ENCODE peak calls at places on chromosome 2, in four cellular contexts. O is spleen, Y is HepG2, S is prostate gland. I is an unnamed sample.
A peak's percentile ranks its signal among the peaks of the same experiment; 100 is the strongest.

GRCh38 chr2:182821172-182821571 is 45.3 kb downstream of the FRZB start:
- DNase-seq in S (no peak), O (no peak), Y (no peak), I (no peak)

GRCh38 chr2:214005337-214005736 is 405.5 kb upstream of the VWC2L start:
- DNase-seq in Y (no peak), O (no peak), S (no peak), I (no peak)

GRCh38 chr2:65490222-65490621 is 57.8 kb upstream of the SPRED2 start:
- DNase-seq in Y (no peak), O (no peak), S (no peak), I (no peak)

GRCh38 chr2:45670646-45671045 is 19.2 kb downstream of the PRKCE start:
- DNase-seq in Y (no peak), O (no peak), S (no peak), I (no peak)

GRCh38 chr2:30733829-30734520 is 73.3 kb downstream of the CAPN13 start:
- DNase-seq in S (no peak), Y (no peak), O (peak; percentile 44), I (no peak)

GRCh38 chr2:152050915-152051314 is 47.9 kb downstream of the CACNB4 start:
- DNase-seq in O (no peak), S (no peak), Y (no peak), I (no peak)

GRCh38 chr2:18093196-18093595 is 214.7 kb downstream of the KCNS3 start:
- DNase-seq in O (no peak), Y (no peak), S (no peak), I (no peak)

GRCh38 chr2:97761192-97761591 is 47.8 kb downstream of the ZAP70 start:
- DNase-seq in S (no peak), Y (no peak), O (peak; percentile 85), I (no peak)

GRCh38 chr2:16328521-16329190 is 337.0 kb downstream of the CYRIA start:
- DNase-seq in Y (no peak), O (no peak), S (no peak), I (no peak)

GRCh38 chr2:209610631-209611030 is 161.0 kb upstream of the UNC80 start:
- DNase-seq in Y (no peak), S (no peak), O (no peak), I (no peak)

GRCh38 chr2:236936446-236936940 is 149.2 kb upstream of the COPS8 start:
- DNase-seq in Y (no peak), O (no peak), S (no peak), I (no peak)

GRCh38 chr2:136407113-136407951 is 289.4 kb upstream of the CXCR4 start:
- DNase-seq in O (no peak), S (no peak), Y (no peak), I (no peak)

GRCh38 chr2:59184281-59185020 is 943.3 kb upstream of the FANCL start:
- DNase-seq in Y (no peak), S (no peak), O (no peak), I (no peak)

GRCh38 chr2:181239400-181239799 is 217.8 kb upstream of the ITGA4 start:
- DNase-seq in O (no peak), S (no peak), Y (peak; percentile 13), I (no peak)

GRCh38 chr2:319059-319600 is 31.2 kb upstream of the ALKAL2 start:
- DNase-seq in O (no peak), Y (no peak), S (no peak), I (no peak)

GRCh38 chr2:69559696-69560482 is 83.7 kb downstream of the AAK1 start:
- DNase-seq in S (no peak), Y (peak; percentile 86), O (no peak), I (no peak)

GRCh38 chr2:100196786-100197494 is 54.5 kb upstream of the AFF3 start:
- DNase-seq in O (no peak), S (peak; percentile 33), Y (no peak), I (no peak)

GRCh38 chr2:165857881-165858280 is 63.8 kb upstream of the GALNT3 start:
- DNase-seq in O (no peak), S (no peak), Y (no peak), I (no peak)

GRCh38 chr2:157480182-157480961 is 36.5 kb upstream of the CYTIP start:
- DNase-seq in O (no peak), Y (no peak), S (no peak), I (no peak)

GRCh38 chr2:173830169-173830568 is 135.0 kb downstream of the SP3 start:
- DNase-seq in O (no peak), S (no peak), Y (no peak), I (no peak)

GRCh38 chr2:64062840-64063239 is 43.6 kb upstream of the VPS54 start:
- DNase-seq in Y (no peak), S (no peak), O (no peak), I (no peak)

GRCh38 chr2:172674034-172674967 is 61.3 kb upstream of the RAPGEF4 start:
- DNase-seq in S (no peak), Y (no peak), O (peak; percentile 73), I (peak; percentile 47)

GRCh38 chr2:112018846-112019245 is 36.2 kb upstream of the TMEM87B start:
- DNase-seq in S (no peak), Y (no peak), O (no peak), I (no peak)

GRCh38 chr2:61356261-61356957 is 114.5 kb downstream of the USP34 start:
- DNase-seq in S (no peak), O (no peak), Y (peak; percentile 43), I (no peak)

GRCh38 chr2:214801768-214802397 is 7.6 kb downstream of the BARD1 start:
- DNase-seq in Y (no peak), O (no peak), S (no peak), I (no peak)

GRCh38 chr2:25314514-25315315 is 27.0 kb downstream of the DNMT3A start:
- DNase-seq in Y (peak; percentile 41), O (peak; percentile 90), S (peak; percentile 44), I (peak; percentile 62)

GRCh38 chr2:10305254-10305635 is 2.5 kb downstream of the HPCAL1 start:
- DNase-seq in Y (no peak), O (no peak), S (no peak), I (no peak)

GRCh38 chr2:162677476-162677875 is 161.1 kb downstream of the KCNH7 start:
- DNase-seq in Y (no peak), S (no peak), O (no peak), I (no peak)

GRCh38 chr2:222130855-222131254 is 167.9 kb downstream of the PAX3 start:
- DNase-seq in S (no peak), Y (no peak), O (no peak), I (no peak)

GRCh38 chr2:55364189-55365055 is 55.2 kb downstream of the CCDC88A start:
- DNase-seq in O (no peak), Y (no peak), S (peak; percentile 81), I (no peak)

GRCh38 chr2:236612737-236613136 is 43.1 kb downstream of the ACKR3 start:
- DNase-seq in O (peak; percentile 54), S (no peak), Y (no peak), I (no peak)

GRCh38 chr2:232882085-232882484 is 12.0 kb downstream of the SNORC start:
- DNase-seq in Y (no peak), S (no peak), O (peak; percentile 58), I (no peak)

GRCh38 chr2:191171708-191172355 is 21.0 kb upstream of the STAT4 start:
- DNase-seq in O (no peak), Y (no peak), S (peak; percentile 21), I (no peak)

GRCh38 chr2:184927040-184927439 is 328.7 kb downstream of the ZNF804A start:
- DNase-seq in S (no peak), Y (no peak), O (no peak), I (no peak)

GRCh38 chr2:70084973-70085710 is 2.1 kb upstream of the PCBP1 start:
- DNase-seq in Y (no peak), S (peak; percentile 69), O (peak; percentile 84), I (peak; percentile 92)

GRCh38 chr2:63364866-63365265 is 223.4 kb downstream of the WDPCP start:
- DNase-seq in O (no peak), S (no peak), Y (peak; percentile 54), I (no peak)

GRCh38 chr2:229032596-229033234 is 238.4 kb downstream of the PID1 start:
- DNase-seq in Y (no peak), O (no peak), S (no peak), I (no peak)

GRCh38 chr2:235390816-235391194 is 103.0 kb upstream of the AGAP1 start:
- DNase-seq in Y (no peak), O (no peak), S (no peak), I (no peak)
- H3K4me3 ChIP-seq in Y (no peak overlapping the region), O (no peak overlapping the region), S (no peak overlapping the region), I (no peak overlapping the region)

DNA sequence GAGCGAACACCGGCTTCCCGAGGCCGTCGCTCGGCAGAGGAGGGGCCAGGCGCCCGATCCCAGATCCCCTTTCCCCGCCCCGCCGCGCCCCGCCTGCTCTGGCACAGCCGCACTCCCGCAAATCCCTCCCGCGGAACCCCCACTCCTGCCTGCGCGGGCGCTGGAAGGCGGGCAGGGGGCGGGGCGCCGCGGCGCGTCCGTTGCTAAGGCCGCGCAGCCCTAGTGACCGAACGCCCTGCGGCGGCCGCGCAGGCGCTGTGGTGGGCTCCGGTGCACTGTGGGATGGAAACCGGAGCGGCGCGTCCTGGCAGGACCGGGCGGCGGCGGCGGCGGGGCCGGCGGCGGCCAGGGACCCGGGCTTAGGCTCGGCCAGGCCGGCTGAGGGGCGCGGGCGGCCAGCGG is at the start of gene TRAF3IP1:
- DNase-seq in Y (peak; percentile 86), O (peak; percentile 96), S (peak; percentile 93), I (peak; percentile 94)
- TF ChIP-seq POLR2AphosphoS5 in Y (no peak), O (peak; percentile 64), S (no peak), I (no peak)

GRCh38 chr2:12727085-12727484 is 10.3 kb downstream of the TRIB2 start:
- DNase-seq in Y (no peak), O (no peak), S (no peak), I (no peak)

GRCh38 chr2:12726271-12726670 is 9.5 kb downstream of the TRIB2 start:
- DNase-seq in O (no peak), Y (no peak), S (no peak), I (no peak)

GRCh38 chr2:12730265-12730664 is 13.5 kb downstream of the TRIB2 start:
- DNase-seq in S (no peak), Y (no peak), O (no peak), I (no peak)

GRCh38 chr2:12727641-12728040 is 10.9 kb downstream of the TRIB2 start:
- DNase-seq in S (no peak), Y (no peak), O (no peak), I (no peak)

GRCh38 chr2:12728221-12728777 is 11.6 kb downstream of the TRIB2 start:
- DNase-seq in Y (no peak), S (no peak), O (peak; percentile 87), I (no peak)
- H3K4me3 ChIP-seq in Y (no peak overlapping the region), S (no peak overlapping the region), O (no peak overlapping the region), I (no peak overlapping the region)

DNA sequence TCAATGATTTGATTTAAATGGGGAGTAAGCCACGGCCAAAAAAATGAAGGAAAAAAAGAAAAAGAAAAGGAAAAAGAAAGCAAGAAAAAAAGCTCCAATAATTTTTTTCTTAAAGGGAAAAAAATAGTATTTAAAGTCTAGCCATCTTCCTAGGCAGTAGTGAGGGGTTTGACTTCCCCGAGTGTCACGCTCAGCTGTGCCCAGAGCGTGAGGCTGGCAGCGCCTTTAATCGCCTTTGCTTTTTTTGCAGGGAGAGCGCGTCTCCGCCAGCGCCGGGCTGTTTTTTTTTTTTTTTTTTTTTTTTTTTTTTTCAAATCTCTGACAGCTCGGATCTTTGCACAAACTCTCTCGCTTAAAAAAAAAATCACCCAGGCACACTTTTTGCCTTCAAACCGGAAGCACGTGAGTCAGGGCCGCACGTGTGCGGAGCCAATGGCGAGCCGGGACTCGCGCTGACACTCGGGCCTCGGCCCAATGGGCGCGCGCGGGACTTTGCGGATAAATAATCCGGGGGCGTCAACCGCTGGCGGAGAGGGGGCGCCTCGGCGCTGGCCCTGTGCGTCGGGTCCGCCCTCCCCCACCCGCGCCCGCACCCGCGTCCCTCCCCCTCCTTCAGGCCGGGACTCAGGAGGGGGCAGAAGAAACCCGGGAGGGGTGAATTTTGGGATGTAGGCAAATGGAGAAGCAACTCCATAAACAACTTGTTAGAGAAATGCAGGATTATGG is at the start of gene EN1:
- DNase-seq in Y (no peak), O (no peak), S (no peak), I (peak; percentile 85)
- TF ChIP-seq POLR2AphosphoS5 in Y (no peak), O (no peak), S (no peak), I (no peak)